ENCODE peak calls at places on chromosomes 4 and X, in eight cellular contexts. V is tibial artery, K is AG10803, R is epithelial cell of esophagus, Q is transverse colon, T is IMR-90, E is neural progenitor cell, Y is uterus. F is an unnamed sample.

GRCh38 chrX:55480390-55481062 is 9.1 kb downstream of the USP51 start:
- DNase-seq in V (no peak), K (no peak), R (no peak), Q (no peak), T (no peak), E (no peak), Y (no peak), F (no peak)

GRCh38 chrX:22220941-22221340 is 51.8 kb upstream of the CBLL2 start:
- DNase-seq in V (no peak), K (peak), R (peak), Q (no peak), T (peak), E (no peak), Y (no peak), F (peak)

GRCh38 chr4:165600959-165601674 is 222.3 kb downstream of the CPE start:
- DNase-seq in V (no peak), K (no peak), R (peak), Q (no peak), T (no peak), E (no peak), Y (no peak), F (no peak)

GRCh38 chr4:1792158-1792831 is 798 bp upstream of the FGFR3 start:
- DNase-seq in V (no peak), K (no peak), R (no peak), Q (no peak), T (no peak), E (no peak), Y (no peak), F (no peak)

GRCh38 chrX:74924449-74925209 is 623 bp downstream of the NEXMIF start:
- DNase-seq in V (peak), K (peak), R (peak), Q (peak), T (no peak), E (peak), Y (peak), F (peak)

GRCh38 chrX:109926743-109927662 is 75.9 kb upstream of the TMEM164 start:
- DNase-seq in V (no peak), K (no peak), R (no peak), Q (no peak), T (no peak), E (no peak), Y (no peak), F (no peak)

GRCh38 chrX:15939737-15940136 is 85.1 kb upstream of the AP1S2 start:
- DNase-seq in V (no peak), K (no peak), R (no peak), Q (no peak), T (no peak), E (no peak), Y (no peak), F (no peak)

GRCh38 chrX:9942086-9942485 is 25.1 kb upstream of the CLDN34 start:
- DNase-seq in V (no peak), K (no peak), R (no peak), Q (peak), T (no peak), E (no peak), Y (no peak), F (no peak)

GRCh38 chr4:90074322-90074886 is 52.8 kb upstream of the CCSER1 start:
- DNase-seq in V (no peak), K (no peak), R (no peak), Q (no peak), T (no peak), E (peak), Y (no peak), F (no peak)

GRCh38 chr4:158775091-158775651 is 6.3 kb downstream of the FNIP2 start:
- DNase-seq in V (no peak), K (peak), R (peak), Q (no peak), T (peak), E (no peak), Y (no peak), F (peak)

GRCh38 chr4:182189107-182189878 is 53.9 kb upstream of the TENM3 start:
- DNase-seq in V (no peak), K (peak), R (peak), Q (no peak), T (peak), E (no peak), Y (peak), F (peak)

GRCh38 chr4:47612116-47613023 is 127.3 kb downstream of the ATP10D start:
- DNase-seq in V (no peak), K (peak), R (peak), Q (no peak), T (peak), E (no peak), Y (no peak), F (no peak)

GRCh38 chr4:150982557-150983233 is 32.4 kb downstream of the LRBA start:
- DNase-seq in V (no peak), K (peak), R (no peak), Q (no peak), T (peak), E (no peak), Y (no peak), F (peak)

GRCh38 chrX:120755066-120755846 is 120.4 kb downstream of the CT47B1 start:
- DNase-seq in V (no peak), K (no peak), R (no peak), Q (peak), T (no peak), E (peak), Y (no peak), F (no peak)

GRCh38 chrX:87063622-87064021 is 454.0 kb upstream of the KLHL4 start:
- DNase-seq in V (no peak), K (no peak), R (no peak), Q (no peak), T (no peak), E (no peak), Y (no peak), F (no peak)

GRCh38 chr4:1512081-1512737 is 106.0 kb upstream of the NKX1-1 start:
- DNase-seq in V (no peak), K (no peak), R (no peak), Q (no peak), T (no peak), E (no peak), Y (no peak), F (no peak)

GRCh38 chrX:15815779-15816452 is 25.6 kb downstream of the ZRSR2 start:
- DNase-seq in V (no peak), K (peak), R (peak), Q (peak), T (peak), E (peak), Y (no peak), F (no peak)

GRCh38 chr4:151266542-151266941 is 10.4 kb upstream of the PRSS48 start:
- DNase-seq in V (no peak), K (peak), R (peak), Q (no peak), T (peak), E (no peak), Y (no peak), F (no peak)

GRCh38 chr4:164438321-164438720 is 315.6 kb upstream of the SMIM31 start:
- DNase-seq in V (no peak), K (no peak), R (peak), Q (no peak), T (peak), E (no peak), Y (no peak), F (peak)

GRCh38 chr4:51906167-51906647 is 63.3 kb downstream of the DCUN1D4 start:
- DNase-seq in V (no peak), K (no peak), R (no peak), Q (no peak), T (peak), E (no peak), Y (no peak), F (peak)

GRCh38 chrX:122625821-122626220 is 558.3 kb upstream of the GRIA3 start:
- DNase-seq in V (no peak), K (peak), R (peak), Q (no peak), T (peak), E (no peak), Y (no peak), F (peak)

GRCh38 chrX:110317079-110317819 is 636 bp downstream of the AMMECR1 start:
- DNase-seq in V (peak), K (no peak), R (peak), Q (peak), T (no peak), E (peak), Y (peak), F (no peak)

GRCh38 chr4:10011277-10011676 is 10.0 kb downstream of the SLC2A9 start:
- DNase-seq in V (no peak), K (no peak), R (no peak), Q (no peak), T (no peak), E (no peak), Y (no peak), F (no peak)

GRCh38 chrX:27863813-27864212 is 56.0 kb downstream of the MAGEB10 start:
- DNase-seq in V (no peak), K (no peak), R (peak), Q (no peak), T (no peak), E (peak), Y (no peak), F (no peak)

GRCh38 chrX:130173190-130173895 is 1.6 kb downstream of the RAB33A start:
- DNase-seq in V (peak), K (peak), R (peak), Q (peak), T (peak), E (no peak), Y (peak), F (peak)

GRCh38 chr4:26235500-26235899 is 85.3 kb upstream of the RBPJ start:
- DNase-seq in V (peak), K (peak), R (peak), Q (peak), T (peak), E (no peak), Y (peak), F (peak)

GRCh38 chr4:26239796-26240195 is 81.0 kb upstream of the RBPJ start:
- DNase-seq in V (no peak), K (peak), R (no peak), Q (no peak), T (no peak), E (no peak), Y (no peak), F (no peak)

GRCh38 chr4:26238782-26239647 is 81.8 kb upstream of the RBPJ start:
- DNase-seq in V (no peak), K (peak), R (no peak), Q (no peak), T (peak), E (peak), Y (no peak), F (peak)

GRCh38 chr4:26237916-26238315 is 82.9 kb upstream of the RBPJ start:
- DNase-seq in V (no peak), K (peak), R (no peak), Q (no peak), T (no peak), E (no peak), Y (no peak), F (no peak)

DNA sequence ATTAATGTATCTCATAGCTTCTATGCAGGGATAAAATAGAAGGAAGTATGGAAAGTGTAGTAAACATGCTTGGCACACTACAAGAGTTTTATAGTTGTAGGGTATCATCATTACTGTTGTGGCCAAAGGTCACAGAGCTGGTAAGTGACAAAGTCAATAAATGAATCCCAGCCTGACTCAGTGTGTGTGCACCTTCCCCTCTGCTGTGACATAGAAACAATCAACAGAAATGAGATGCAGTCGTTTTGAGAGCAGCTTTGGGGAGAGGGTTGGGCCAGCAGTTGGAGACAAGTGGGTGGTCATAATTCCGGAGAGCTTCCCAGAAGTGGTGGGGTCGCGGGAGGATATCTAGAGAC is 82.4 kb upstream of the RBPJ start:
- DNase-seq in V (no peak), K (no peak), R (no peak), Q (peak), T (no peak), E (no peak), Y (no peak), F (no peak)
- TF ChIP-seq CTCF in V (no peak), K (no peak), R (no peak), Q (no peak), T (no peak), E (no peak), Y (no peak), F (no peak)

GRCh38 chr4:155376387-155377268 is at the start of gene MAP9:
- DNase-seq in V (peak), K (peak), R (peak), Q (peak), T (peak), E (peak), Y (peak), F (peak)

GRCh38 chr4:155371432-155372043 is 5.2 kb downstream of the MAP9 start:
- DNase-seq in V (no peak), K (peak), R (peak), Q (no peak), T (peak), E (peak), Y (no peak), F (peak)

DNA sequence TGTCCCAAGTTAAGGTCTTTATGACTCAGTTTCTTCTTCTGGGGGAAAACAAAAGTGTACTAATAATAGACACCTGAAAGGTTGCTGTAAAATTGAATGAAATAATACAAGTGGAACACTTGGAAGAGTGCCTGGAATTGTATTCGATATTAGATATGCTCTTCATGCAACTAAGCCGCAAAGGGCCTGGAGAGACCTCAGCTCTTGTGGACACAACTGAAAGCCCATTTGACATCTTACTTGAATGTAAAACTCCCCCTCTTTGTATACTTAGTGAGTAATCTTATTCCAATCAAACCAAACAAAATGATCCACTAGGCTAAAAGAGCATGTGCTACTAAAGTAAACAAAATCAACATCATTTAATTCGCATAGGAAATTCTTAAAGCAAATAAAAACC is 516 bp upstream of the MAP9 start:
- DNase-seq in V (no peak), K (no peak), R (peak), Q (no peak), T (peak), E (no peak), Y (no peak), F (peak)
- H3K4me3 ChIP-seq in V (peak), K (no peak), R (peak), Q (no peak), T (no peak), E (no peak), Y (no peak), F (peak)

DNA sequence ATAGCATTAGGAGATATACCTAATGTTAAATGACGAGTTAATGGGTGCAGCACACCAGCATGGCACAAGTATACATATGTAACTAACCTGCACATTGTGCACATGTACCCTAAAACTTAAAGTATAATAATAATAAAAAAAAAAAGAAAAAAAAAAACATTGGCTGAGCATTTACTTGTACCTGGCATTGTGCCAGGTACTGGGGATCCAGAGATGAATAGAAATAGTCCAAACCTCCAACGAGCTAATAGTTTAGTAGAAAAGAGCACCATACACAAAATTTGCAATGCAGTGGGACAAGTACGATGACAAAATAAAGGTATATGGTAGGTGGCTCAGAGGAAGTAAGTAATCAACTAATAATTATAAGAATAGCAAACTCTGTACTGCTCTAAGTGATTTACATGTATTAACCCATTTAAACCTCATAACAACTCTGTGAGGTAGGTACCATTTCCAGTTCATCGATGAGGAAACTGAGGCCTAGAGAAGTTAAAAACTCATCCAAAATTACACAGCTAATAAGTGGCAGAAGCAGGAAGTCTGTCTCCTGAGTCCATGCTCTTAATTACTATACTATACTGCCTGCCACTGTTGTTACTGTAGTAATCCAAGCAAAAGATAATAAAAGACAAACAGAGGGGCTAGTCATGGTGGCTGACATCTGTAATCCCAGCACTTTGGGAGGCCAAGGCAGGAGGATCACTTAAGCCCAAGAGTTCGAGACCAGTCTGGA is 319.3 kb downstream of the OPHN1 start:
- DNase-seq in V (no peak), K (no peak), R (no peak), Q (no peak), T (no peak), E (no peak), Y (no peak), F (no peak)
- TF ChIP-seq CTCF in V (no peak), K (no peak), R (no peak), Q (no peak), T (no peak), E (no peak), Y (no peak), F (no peak)

GRCh38 chr4:39134674-39135073 is 47.7 kb upstream of the WDR19 start:
- DNase-seq in V (no peak), K (no peak), R (no peak), Q (no peak), T (peak), E (no peak), Y (no peak), F (no peak)
- H3K4me3 ChIP-seq in V (no peak), K (no peak), R (no peak), Q (no peak), T (no peak), E (no peak), Y (no peak), F (no peak)